ENCODE peak calls at places on chromosomes 1 and 21, in nine cellular contexts. One of them, this sample, is unnamed.

GRCh38 chr1:43671626-43672330 is 21.8 kb downstream of the KDM4A start:
- DNase-seq in hepatocyte: no peak
- DNase-seq in WTC11: no peak
- DNase-seq in cardiac muscle cell: no peak
- DNase-seq in glutamatergic neuron: no peak
- DNase-seq in GM10248: no peak
- DNase-seq in astrocyte of the spinal cord: peak
- DNase-seq in sigmoid colon: no peak
- DNase-seq in CD8-positive, alpha-beta T cell: no peak
- DNase-seq in this sample: no peak

GRCh38 chr1:23215751-23216449 is 1.4 kb downstream of the HTR1D start:
- DNase-seq in sigmoid colon: no peak
- DNase-seq in glutamatergic neuron: no peak
- DNase-seq in hepatocyte: no peak
- DNase-seq in CD8-positive, alpha-beta T cell: no peak
- DNase-seq in GM10248: no peak
- DNase-seq in cardiac muscle cell: peak
- DNase-seq in WTC11: peak
- DNase-seq in astrocyte of the spinal cord: no peak
- DNase-seq in this sample: no peak

GRCh38 chr1:47934243-47934805 is 62.9 kb downstream of the TRABD2B start:
- DNase-seq in sigmoid colon: peak
- DNase-seq in glutamatergic neuron: no peak
- DNase-seq in hepatocyte: peak
- DNase-seq in cardiac muscle cell: no peak
- DNase-seq in WTC11: no peak
- DNase-seq in CD8-positive, alpha-beta T cell: no peak
- DNase-seq in GM10248: no peak
- DNase-seq in astrocyte of the spinal cord: peak
- DNase-seq in this sample: no peak

GRCh38 chr1:81590171-81590570 is 210.6 kb upstream of the ADGRL2 start:
- DNase-seq in hepatocyte: no peak
- DNase-seq in WTC11: no peak
- DNase-seq in glutamatergic neuron: no peak
- DNase-seq in cardiac muscle cell: no peak
- DNase-seq in sigmoid colon: no peak
- DNase-seq in CD8-positive, alpha-beta T cell: no peak
- DNase-seq in GM10248: no peak
- DNase-seq in astrocyte of the spinal cord: no peak
- DNase-seq in this sample: no peak

GRCh38 chr1:3902546-3902945 is 2.5 kb upstream of the C1orf174 start:
- DNase-seq in astrocyte of the spinal cord: no peak
- DNase-seq in WTC11: no peak
- DNase-seq in CD8-positive, alpha-beta T cell: peak
- DNase-seq in hepatocyte: no peak
- DNase-seq in glutamatergic neuron: no peak
- DNase-seq in sigmoid colon: no peak
- DNase-seq in cardiac muscle cell: no peak
- DNase-seq in GM10248: no peak
- DNase-seq in this sample: peak

GRCh38 chr1:211739671-211740411 is 64.4 kb upstream of the NEK2 start:
- DNase-seq in CD8-positive, alpha-beta T cell: peak
- DNase-seq in cardiac muscle cell: no peak
- DNase-seq in WTC11: no peak
- DNase-seq in hepatocyte: no peak
- DNase-seq in sigmoid colon: no peak
- DNase-seq in astrocyte of the spinal cord: no peak
- DNase-seq in glutamatergic neuron: no peak
- DNase-seq in GM10248: peak
- DNase-seq in this sample: no peak

GRCh38 chr21:46048926-46049889 is 48.7 kb upstream of the COL6A2 start:
- DNase-seq in hepatocyte: peak
- DNase-seq in sigmoid colon: peak
- DNase-seq in astrocyte of the spinal cord: peak
- DNase-seq in glutamatergic neuron: no peak
- DNase-seq in GM10248: no peak
- DNase-seq in CD8-positive, alpha-beta T cell: no peak
- DNase-seq in WTC11: no peak
- DNase-seq in cardiac muscle cell: no peak
- DNase-seq in this sample: no peak

GRCh38 chr1:180567664-180568063 is 8.9 kb downstream of the OVAAL start:
- DNase-seq in GM10248: no peak
- DNase-seq in CD8-positive, alpha-beta T cell: no peak
- DNase-seq in hepatocyte: peak
- DNase-seq in astrocyte of the spinal cord: no peak
- DNase-seq in cardiac muscle cell: no peak
- DNase-seq in sigmoid colon: no peak
- DNase-seq in glutamatergic neuron: no peak
- DNase-seq in WTC11: no peak
- DNase-seq in this sample: no peak

GRCh38 chr1:187042538-187042937 is 213.8 kb downstream of the PLA2G4A start:
- DNase-seq in glutamatergic neuron: no peak
- DNase-seq in astrocyte of the spinal cord: no peak
- DNase-seq in WTC11: no peak
- DNase-seq in hepatocyte: no peak
- DNase-seq in sigmoid colon: no peak
- DNase-seq in GM10248: no peak
- DNase-seq in cardiac muscle cell: no peak
- DNase-seq in CD8-positive, alpha-beta T cell: no peak
- DNase-seq in this sample: no peak

GRCh38 chr21:36567216-36567917 is 87.4 kb upstream of the CLDN14 start:
- DNase-seq in CD8-positive, alpha-beta T cell: no peak
- DNase-seq in WTC11: no peak
- DNase-seq in sigmoid colon: no peak
- DNase-seq in GM10248: no peak
- DNase-seq in cardiac muscle cell: no peak
- DNase-seq in astrocyte of the spinal cord: no peak
- DNase-seq in hepatocyte: no peak
- DNase-seq in glutamatergic neuron: no peak
- DNase-seq in this sample: no peak

GRCh38 chr1:94864821-94865220 is 44.7 kb downstream of the SLC44A3 start:
- DNase-seq in WTC11: no peak
- DNase-seq in CD8-positive, alpha-beta T cell: no peak
- DNase-seq in cardiac muscle cell: peak
- DNase-seq in glutamatergic neuron: no peak
- DNase-seq in sigmoid colon: no peak
- DNase-seq in astrocyte of the spinal cord: peak
- DNase-seq in GM10248: no peak
- DNase-seq in hepatocyte: peak
- DNase-seq in this sample: no peak

GRCh38 chr1:160260436-160261382 is 1.6 kb downstream of the DCAF8 start:
- DNase-seq in glutamatergic neuron: no peak
- DNase-seq in WTC11: no peak
- DNase-seq in astrocyte of the spinal cord: peak
- DNase-seq in sigmoid colon: no peak
- DNase-seq in hepatocyte: peak
- DNase-seq in cardiac muscle cell: peak
- DNase-seq in GM10248: no peak
- DNase-seq in CD8-positive, alpha-beta T cell: no peak
- DNase-seq in this sample: no peak

GRCh38 chr21:15289896-15290841 is 225.4 kb upstream of the NRIP1 start:
- DNase-seq in CD8-positive, alpha-beta T cell: peak
- DNase-seq in WTC11: peak
- DNase-seq in cardiac muscle cell: peak
- DNase-seq in astrocyte of the spinal cord: no peak
- DNase-seq in sigmoid colon: peak
- DNase-seq in GM10248: no peak
- DNase-seq in glutamatergic neuron: peak
- DNase-seq in hepatocyte: peak
- DNase-seq in this sample: no peak

GRCh38 chr1:100759188-100759587 is 39.6 kb downstream of the VCAM1 start:
- DNase-seq in glutamatergic neuron: no peak
- DNase-seq in sigmoid colon: no peak
- DNase-seq in WTC11: no peak
- DNase-seq in hepatocyte: no peak
- DNase-seq in astrocyte of the spinal cord: no peak
- DNase-seq in CD8-positive, alpha-beta T cell: no peak
- DNase-seq in GM10248: no peak
- DNase-seq in cardiac muscle cell: no peak
- DNase-seq in this sample: no peak

GRCh38 chr1:100762461-100762860 is 42.9 kb downstream of the VCAM1 start:
- DNase-seq in glutamatergic neuron: no peak
- DNase-seq in cardiac muscle cell: no peak
- DNase-seq in sigmoid colon: no peak
- DNase-seq in GM10248: no peak
- DNase-seq in CD8-positive, alpha-beta T cell: no peak
- DNase-seq in WTC11: no peak
- DNase-seq in hepatocyte: no peak
- DNase-seq in astrocyte of the spinal cord: no peak
- DNase-seq in this sample: no peak

GRCh38 chr1:100757946-100758345 is 38.4 kb downstream of the VCAM1 start:
- DNase-seq in GM10248: no peak
- DNase-seq in hepatocyte: no peak
- DNase-seq in glutamatergic neuron: no peak
- DNase-seq in sigmoid colon: no peak
- DNase-seq in WTC11: no peak
- DNase-seq in cardiac muscle cell: peak
- DNase-seq in CD8-positive, alpha-beta T cell: no peak
- DNase-seq in astrocyte of the spinal cord: no peak
- DNase-seq in this sample: no peak

DNA sequence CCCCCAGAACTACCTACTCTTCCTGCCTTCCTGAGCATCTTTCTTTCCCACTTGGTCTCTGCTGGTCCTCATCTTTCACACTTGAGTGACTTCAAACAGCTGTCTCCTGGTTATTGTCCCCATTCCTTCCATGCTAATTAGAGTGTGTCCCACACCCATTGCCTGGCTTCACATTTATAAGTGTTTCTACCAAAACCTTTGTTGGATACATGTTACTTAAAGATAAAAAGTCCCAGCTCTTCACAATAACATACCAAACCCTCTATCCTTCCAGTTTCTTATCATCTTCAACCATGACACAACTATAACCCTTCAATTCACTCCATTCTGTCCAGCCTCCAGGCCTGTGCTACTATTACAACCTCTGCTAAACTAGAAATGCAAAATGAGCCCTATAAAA is 41.0 kb downstream of the VCAM1 start:
- DNase-seq in WTC11: no peak
- DNase-seq in hepatocyte: no peak
- DNase-seq in GM10248: no peak
- DNase-seq in astrocyte of the spinal cord: no peak
- DNase-seq in CD8-positive, alpha-beta T cell: no peak
- DNase-seq in sigmoid colon: no peak
- DNase-seq in glutamatergic neuron: no peak
- DNase-seq in cardiac muscle cell: peak
- DNase-seq in this sample: no peak
- TF ChIP-seq CTCF in WTC11: no peak
- TF ChIP-seq CTCF in hepatocyte: no peak
- TF ChIP-seq CTCF in GM10248: no peak
- TF ChIP-seq CTCF in astrocyte of the spinal cord: no peak
- TF ChIP-seq CTCF in CD8-positive, alpha-beta T cell: no peak
- TF ChIP-seq CTCF in sigmoid colon: no peak
- TF ChIP-seq CTCF in glutamatergic neuron: no peak
- TF ChIP-seq CTCF in cardiac muscle cell: no peak
- TF ChIP-seq CTCF in this sample: no peak

GRCh38 chr1:206878456-206878855 is 13.0 kb downstream of the IL20 start:
- DNase-seq in glutamatergic neuron: no peak
- DNase-seq in WTC11: no peak
- DNase-seq in GM10248: no peak
- DNase-seq in sigmoid colon: no peak
- DNase-seq in astrocyte of the spinal cord: no peak
- DNase-seq in CD8-positive, alpha-beta T cell: no peak
- DNase-seq in cardiac muscle cell: no peak
- DNase-seq in hepatocyte: no peak
- DNase-seq in this sample: no peak
- TF ChIP-seq CTCF in glutamatergic neuron: no peak
- TF ChIP-seq CTCF in WTC11: no peak
- TF ChIP-seq CTCF in GM10248: no peak
- TF ChIP-seq CTCF in sigmoid colon: no peak
- TF ChIP-seq CTCF in astrocyte of the spinal cord: no peak
- TF ChIP-seq CTCF in CD8-positive, alpha-beta T cell: no peak
- TF ChIP-seq CTCF in cardiac muscle cell: peak
- TF ChIP-seq CTCF in hepatocyte: no peak
- TF ChIP-seq CTCF in this sample: no peak

GRCh38 chr21:29342394-29342957 is 43.8 kb downstream of the BACH1 start:
- DNase-seq in cardiac muscle cell: no peak
- DNase-seq in hepatocyte: no peak
- DNase-seq in astrocyte of the spinal cord: peak
- DNase-seq in sigmoid colon: peak
- DNase-seq in glutamatergic neuron: peak
- DNase-seq in WTC11: no peak
- DNase-seq in CD8-positive, alpha-beta T cell: no peak
- DNase-seq in GM10248: peak
- DNase-seq in this sample: peak
- TF ChIP-seq CTCF in cardiac muscle cell: no peak
- TF ChIP-seq CTCF in hepatocyte: no peak
- TF ChIP-seq CTCF in astrocyte of the spinal cord: no peak
- TF ChIP-seq CTCF in sigmoid colon: no peak
- TF ChIP-seq CTCF in glutamatergic neuron: no peak
- TF ChIP-seq CTCF in WTC11: no peak
- TF ChIP-seq CTCF in CD8-positive, alpha-beta T cell: no peak
- TF ChIP-seq CTCF in GM10248: no peak
- TF ChIP-seq CTCF in this sample: no peak

GRCh38 chr1:52365746-52366516 is at the start of gene CC2D1B:
- DNase-seq in WTC11: peak
- DNase-seq in CD8-positive, alpha-beta T cell: peak
- DNase-seq in astrocyte of the spinal cord: peak
- DNase-seq in sigmoid colon: peak
- DNase-seq in GM10248: peak
- DNase-seq in cardiac muscle cell: peak
- DNase-seq in hepatocyte: peak
- DNase-seq in glutamatergic neuron: peak
- DNase-seq in this sample: peak
- TF ChIP-seq CTCF in WTC11: no peak
- TF ChIP-seq CTCF in CD8-positive, alpha-beta T cell: no peak
- TF ChIP-seq CTCF in astrocyte of the spinal cord: no peak
- TF ChIP-seq CTCF in sigmoid colon: no peak
- TF ChIP-seq CTCF in GM10248: no peak
- TF ChIP-seq CTCF in cardiac muscle cell: no peak
- TF ChIP-seq CTCF in hepatocyte: peak
- TF ChIP-seq CTCF in glutamatergic neuron: peak
- TF ChIP-seq CTCF in this sample: peak

This sample was measured in CD14-positive monocyte.